ENCODE peak calls at places on chromosome 16, in five cellular contexts. Y is fibroblast of pulmonary artery, C is prostate gland, M is astrocyte of the spinal cord, W is A673. V is an unnamed sample.

GRCh38 chr16:87945351-87946042 is 5.7 kb upstream of the BANP start:
- DNase-seq in C (peak), M (peak), W (peak), Y (peak), V (peak)

GRCh38 chr16:51553314-51553713 is 402.2 kb upstream of the SALL1 start:
- DNase-seq in C (no peak), W (no peak), Y (no peak), M (no peak), V (no peak)

GRCh38 chr16:18853694-18854093 is 52.3 kb upstream of the ARL6IP1 start:
- DNase-seq in M (no peak), Y (no peak), W (no peak), C (no peak), V (no peak)

GRCh38 chr16:17358846-17359245 is 111.9 kb downstream of the XYLT1 start:
- DNase-seq in C (no peak), M (peak), W (no peak), Y (no peak), V (no peak)

GRCh38 chr16:58678716-58679115 is 5.9 kb downstream of the SLC38A7 start:
- DNase-seq in M (no peak), C (peak), Y (peak), W (no peak), V (no peak)

GRCh38 chr16:19474617-19475016 is 47.3 kb downstream of the GDE1 start:
- DNase-seq in Y (no peak), W (no peak), C (no peak), M (no peak), V (no peak)

GRCh38 chr16:55853114-55853513 is 20.2 kb upstream of the CES1 start:
- DNase-seq in W (no peak), Y (no peak), C (no peak), M (no peak), V (no peak)

GRCh38 chr16:31177136-31177535 is 2.8 kb upstream of the FUS start:
- DNase-seq in M (peak), C (no peak), Y (no peak), W (no peak), V (no peak)

DNA sequence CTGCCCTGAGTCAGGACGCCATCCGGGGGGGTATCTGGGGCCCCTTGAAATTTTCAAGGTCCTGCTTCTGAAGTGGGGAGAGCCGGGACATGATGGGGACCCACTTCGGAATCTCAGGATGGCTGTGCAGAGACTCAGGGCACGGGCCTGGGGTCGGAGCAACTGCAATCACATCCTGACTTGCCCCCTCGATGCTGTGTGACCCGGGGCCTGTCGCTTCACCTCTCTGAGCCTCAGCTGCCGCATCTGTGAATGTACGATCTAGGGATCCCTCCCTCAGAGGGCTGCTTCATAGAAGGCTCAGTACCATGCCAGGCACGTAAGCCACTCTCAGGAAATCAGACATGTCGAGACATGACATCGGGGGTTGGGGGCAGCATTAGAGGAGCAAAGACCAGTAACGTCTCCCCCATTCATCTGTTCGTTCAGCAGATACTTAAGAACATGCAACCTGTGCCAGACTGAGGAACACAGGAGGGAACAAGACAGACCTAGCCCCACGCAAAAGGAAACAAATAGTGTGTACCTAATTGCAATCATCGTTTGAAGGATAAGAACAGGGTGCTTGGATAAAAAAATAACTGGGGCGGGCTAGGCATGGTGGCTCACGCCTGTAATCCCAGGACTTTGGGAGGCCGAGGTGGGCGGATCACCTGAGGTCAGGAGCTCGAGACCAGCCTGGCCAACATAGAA is 229.6 kb downstream of the PARN start:
- DNase-seq in Y (no peak), C (no peak), W (no peak), M (no peak), V (no peak)
- H3K4me3 ChIP-seq in Y (no peak), C (no peak), W (no peak), M (no peak), V (no peak)

GRCh38 chr16:70407811-70408274 is 31.1 kb downstream of the ST3GAL2 start:
- DNase-seq in C (no peak), Y (no peak), W (no peak), M (no peak), V (no peak)
- H3K4me3 ChIP-seq in C (no peak), Y (no peak), W (no peak), M (no peak), V (no peak)

DNA sequence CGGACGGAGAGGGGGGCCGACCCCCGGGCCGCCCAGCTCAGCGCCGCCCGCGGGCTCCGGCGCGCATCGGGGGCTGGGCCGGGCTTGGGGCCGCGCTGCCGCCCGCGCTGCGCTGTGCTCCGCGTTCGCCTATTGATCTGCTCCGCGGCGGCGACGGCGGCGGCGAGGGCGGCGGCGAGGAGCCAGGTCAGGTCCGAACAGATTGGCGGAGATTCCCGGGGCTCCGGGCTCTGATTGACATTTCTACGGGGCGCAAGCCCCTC is 589 bp downstream of the IRX3 start:
- DNase-seq in M (no peak), C (no peak), W (no peak), Y (no peak), V (no peak)
- H3K4me3 ChIP-seq in M (peak), C (peak), W (peak), Y (peak), V (peak)

GRCh38 chr16:67394271-67395104 is 1.2 kb upstream of the TPPP3 start:
- DNase-seq in W (no peak), C (no peak), Y (no peak), M (no peak), V (no peak)
- H3K4me3 ChIP-seq in W (no peak), C (peak), Y (no peak), M (no peak), V (no peak)

GRCh38 chr16:10921536-10922327 is 20.5 kb downstream of the DEXI start:
- DNase-seq in Y (peak), M (no peak), W (no peak), C (no peak), V (no peak)
- H3K4me3 ChIP-seq in Y (no peak), M (no peak), W (no peak), C (no peak), V (no peak)

GRCh38 chr16:35142147-35142808 is 1682.9 kb downstream of the TP53TG3F start:
- DNase-seq in M (no peak), C (no peak), Y (no peak), W (no peak), V (no peak)

GRCh38 chr16:35142809-35143192 is 1683.4 kb downstream of the TP53TG3F start:
- DNase-seq in Y (no peak), W (no peak), M (no peak), C (no peak), V (no peak)

GRCh38 chr16:35146031-35146710 is 1686.8 kb downstream of the TP53TG3F start:
- DNase-seq in W (no peak), C (no peak), Y (no peak), M (no peak), V (no peak)

GRCh38 chr16:35146723-35147458 is 1687.5 kb downstream of the TP53TG3F start:
- DNase-seq in M (no peak), W (no peak), C (no peak), Y (no peak), V (no peak)

GRCh38 chr16:35144212-35144932 is 1685.0 kb downstream of the TP53TG3F start:
- DNase-seq in C (no peak), M (no peak), W (no peak), Y (no peak), V (no peak)
- H3K4me3 ChIP-seq in C (no peak), M (no peak), W (no peak), Y (no peak), V (no peak)

GRCh38 chr16:81780350-81780749 is 1.3 kb downstream of the PLCG2 start:
- DNase-seq in Y (no peak), W (no peak), C (no peak), M (no peak), V (no peak)
- H3K4me3 ChIP-seq in Y (no peak), W (no peak), C (no peak), M (no peak), V (no peak)

GRCh38 chr16:28193530-28194423 is 18.0 kb downstream of the XPO6 start:
- DNase-seq in Y (peak), W (peak), C (no peak), M (peak), V (peak)
- H3K4me3 ChIP-seq in Y (peak), W (peak), C (no peak), M (no peak), V (peak)